ENCODE peak calls at places on chromosomes 4 and X, in six cellular contexts. J is hypothalamus, A is iPS DF 6.9, C is Daoy, L is AG08396, V is left colon. H is an unnamed sample.

GRCh38 chrX:16953606-16954211 is 7.3 kb downstream of the REPS2 start:
- DNase-seq in A (no peak), C (peak), J (no peak), V (no peak), L (no peak), H (no peak)

GRCh38 chr4:39030726-39031125 is 1.5 kb downstream of the TMEM156 start:
- DNase-seq in L (no peak), C (no peak), V (no peak), J (no peak), A (no peak), H (no peak)

GRCh38 chrX:112211459-112211858 is 128.9 kb upstream of the TRPC5 start:
- DNase-seq in A (no peak), V (no peak), L (no peak), J (no peak), C (no peak), H (no peak)

GRCh38 chrX:40415675-40416074 is 165.1 kb upstream of the ATP6AP2 start:
- DNase-seq in V (no peak), L (no peak), A (no peak), J (no peak), C (peak), H (no peak)

GRCh38 chr4:189787216-189788031 is 153.2 kb upstream of the FRG1 start:
- DNase-seq in C (no peak), L (no peak), J (no peak), A (no peak), V (no peak), H (no peak)

GRCh38 chr4:8188743-8189550 is 10.1 kb upstream of the SH3TC1 start:
- DNase-seq in J (peak), L (peak), C (peak), A (no peak), V (peak), H (peak)

GRCh38 chr4:121519236-121519838 is 138.5 kb upstream of the QRFPR start:
- DNase-seq in J (no peak), L (no peak), A (no peak), C (no peak), V (no peak), H (no peak)

GRCh38 chr4:67480810-67481209 is 64.5 kb downstream of the CENPC start:
- DNase-seq in C (no peak), J (no peak), L (no peak), A (no peak), V (no peak), H (no peak)

GRCh38 chr4:182536221-182536620 is 293.0 kb downstream of the TENM3 start:
- DNase-seq in L (no peak), A (no peak), V (no peak), C (no peak), J (no peak), H (no peak)

GRCh38 chrX:44223150-44223549 is 120.3 kb downstream of the EFHC2 start:
- DNase-seq in L (peak), J (no peak), V (peak), A (no peak), C (peak), H (no peak)

GRCh38 chrX:103586314-103586646 is 965 bp downstream of the TCEAL4 start:
- DNase-seq in J (no peak), L (no peak), C (no peak), A (no peak), V (no peak), H (no peak)

GRCh38 chr4:8831221-8832129 is 40.2 kb downstream of the HMX1 start:
- DNase-seq in J (no peak), A (no peak), L (no peak), V (no peak), C (no peak), H (no peak)

GRCh38 chr4:100288167-100288566 is 97.9 kb upstream of the DDIT4L start:
- DNase-seq in V (no peak), J (no peak), L (no peak), C (no peak), A (no peak), H (no peak)

GRCh38 chrX:148133099-148133725 is 152.1 kb downstream of the FMR1NB start:
- DNase-seq in J (no peak), C (no peak), V (no peak), L (no peak), A (no peak), H (no peak)

GRCh38 chr4:37693450-37694190 is 7.4 kb upstream of the RELL1 start:
- DNase-seq in J (no peak), V (no peak), A (no peak), C (peak), L (peak), H (no peak)

GRCh38 chr4:90145331-90145730 is 18.1 kb downstream of the CCSER1 start:
- DNase-seq in V (no peak), A (no peak), C (no peak), J (no peak), L (no peak), H (no peak)

GRCh38 chrX:153411255-153411987 is at the start of gene ZFP92:
- DNase-seq in C (peak), A (no peak), J (no peak), L (peak), V (peak), H (no peak)

GRCh38 chr4:87982446-87982845 is 6.9 kb downstream of the SPP1 start:
- DNase-seq in C (no peak), V (no peak), L (no peak), A (no peak), J (no peak), H (no peak)

GRCh38 chr4:38673109-38673978 is 9.3 kb downstream of the KLF3 start:
- DNase-seq in C (peak), L (peak), A (no peak), J (no peak), V (peak), H (peak)

GRCh38 chrX:36868592-36868991 is 139.6 kb upstream of the FAM47C start:
- DNase-seq in J (no peak), A (no peak), L (no peak), V (no peak), C (no peak), H (no peak)

GRCh38 chrX:47172549-47172948 is 21.1 kb upstream of the UBA1 start:
- DNase-seq in A (no peak), V (no peak), C (no peak), L (no peak), J (no peak), H (no peak)

GRCh38 chr4:101197350-101197749 is 150.0 kb downstream of the PPP3CA start:
- DNase-seq in C (no peak), A (no peak), L (no peak), J (no peak), V (no peak), H (no peak)